ENCODE peak calls at places on chromosomes 1 and 21, in four cellular contexts. Q is AG04450; D is naive thymus-derived CD4-positive, alpha-beta T cell; S is DND-41. N is an unnamed sample.

GRCh38 chr1:67687649-67688048 is 2.6 kb downstream of the GADD45A start:
- DNase-seq in Q (peak), D (no peak), S (no peak), N (no peak)

GRCh38 chr1:68383092-68383491 is 66.7 kb downstream of the RPE65 start:
- DNase-seq in Q (no peak), D (no peak), S (no peak), N (no peak)

GRCh38 chr21:37704751-37705150 is 211.5 kb downstream of the KCNJ6 start:
- DNase-seq in Q (no peak), D (no peak), S (no peak), N (no peak)

GRCh38 chr1:50656931-50657330 is 233.7 kb upstream of the DMRTA2 start:
- DNase-seq in Q (no peak), D (no peak), S (peak), N (no peak)

GRCh38 chr1:227321035-227321434 is 2.7 kb upstream of the CDC42BPA start:
- DNase-seq in Q (no peak), D (no peak), S (no peak), N (no peak)

GRCh38 chr1:20731057-20731991 is 1.2 kb downstream of the SH2D5 start:
- DNase-seq in Q (no peak), D (no peak), S (no peak), N (no peak)

GRCh38 chr1:228697209-228698016 is 37.9 kb upstream of the RHOU start:
- DNase-seq in Q (no peak), D (no peak), S (peak), N (no peak)

GRCh38 chr1:92485374-92486250 is 1.1 kb downstream of the GFI1 start:
- DNase-seq in Q (no peak), D (peak), S (peak), N (peak)

GRCh38 chr1:94025383-94026340 is 95.3 kb downstream of the ABCA4 start:
- DNase-seq in Q (no peak), D (no peak), S (peak), N (peak)

GRCh38 chr1:95953668-95954067 is 719.7 kb downstream of the RWDD3 start:
- DNase-seq in Q (no peak), D (no peak), S (no peak), N (no peak)

GRCh38 chr1:205375816-205376545 is 19.3 kb upstream of the KLHDC8A start:
- DNase-seq in Q (no peak), D (no peak), S (no peak), N (no peak)

GRCh38 chr1:17068789-17069188 is 15.0 kb upstream of the SDHB start:
- DNase-seq in Q (no peak), D (no peak), S (no peak), N (no peak)

GRCh38 chr1:46615735-46616134 is 876 bp downstream of the MOB3C start:
- DNase-seq in Q (no peak), D (no peak), S (peak), N (peak)

GRCh38 chr1:221840511-221841243 is 98.8 kb upstream of the DUSP10 start:
- DNase-seq in Q (no peak), D (no peak), S (no peak), N (peak)

GRCh38 chr1:116382321-116382720 is 9.3 kb downstream of the ATP1A1 start:
- DNase-seq in Q (no peak), D (no peak), S (no peak), N (no peak)

GRCh38 chr1:160169553-160170399 is 18.4 kb downstream of the ATP1A4 start:
- DNase-seq in Q (no peak), D (no peak), S (peak), N (peak)

GRCh38 chr1:111110197-111110899 is 29.5 kb downstream of the DRAM2 start:
- DNase-seq in Q (no peak), D (no peak), S (no peak), N (no peak)

GRCh38 chr21:33230518-33231324 is 983 bp downstream of the IFNAR2 start:
- DNase-seq in Q (no peak), D (peak), S (peak), N (peak)

GRCh38 chr1:192610114-192610958 is 25.6 kb upstream of the RGS13 start:
- DNase-seq in Q (no peak), D (no peak), S (no peak), N (peak)

GRCh38 chr1:13699936-13700520 is at the start of gene PRDM2:
- DNase-seq in Q (no peak), D (peak), S (peak), N (peak)

GRCh38 chr1:225388372-225388771 is 39.5 kb downstream of the LBR start:
- DNase-seq in Q (no peak), D (no peak), S (no peak), N (no peak)

GRCh38 chr1:96721382-96722160 is at the start of gene PTBP2:
- DNase-seq in Q (peak), D (peak), S (peak), N (peak)

GRCh38 chr1:42737257-42737656 is 2.8 kb downstream of the CLDN19 start:
- DNase-seq in Q (no peak), D (no peak), S (no peak), N (peak)

GRCh38 chr1:236287757-236288619 is 6.2 kb upstream of the ERO1B start:
- DNase-seq in Q (no peak), D (no peak), S (peak), N (no peak)

GRCh38 chr1:173420330-173420806 is 56.8 kb upstream of the PRDX6 start:
- DNase-seq in Q (peak), D (peak), S (peak), N (peak)
- H3K4me3 ChIP-seq in Q (peak), D (no peak), S (no peak), N (no peak)

GRCh38 chr1:85580046-85580411 is 532 bp upstream of the CCN1 start:
- DNase-seq in Q (peak), D (no peak), S (no peak), N (no peak)
- H3K4me3 ChIP-seq in Q (peak), D (no peak), S (no peak), N (peak)

GRCh38 chr21:30223596-30223995 is 7.7 kb upstream of the CLDN8 start:
- DNase-seq in Q (no peak), D (no peak), S (no peak), N (no peak)

GRCh38 chr21:30227633-30228404 is 11.9 kb upstream of the CLDN8 start:
- DNase-seq in Q (peak), D (no peak), S (no peak), N (no peak)

GRCh38 chr21:30232011-30232410 is 16.1 kb upstream of the CLDN8 start:
- DNase-seq in Q (no peak), D (no peak), S (no peak), N (no peak)

GRCh38 chr21:30227128-30227527 is 11.2 kb upstream of the CLDN8 start:
- DNase-seq in Q (no peak), D (no peak), S (no peak), N (no peak)
- H3K4me3 ChIP-seq in Q (no peak), D (no peak), S (no peak), N (no peak)

DNA sequence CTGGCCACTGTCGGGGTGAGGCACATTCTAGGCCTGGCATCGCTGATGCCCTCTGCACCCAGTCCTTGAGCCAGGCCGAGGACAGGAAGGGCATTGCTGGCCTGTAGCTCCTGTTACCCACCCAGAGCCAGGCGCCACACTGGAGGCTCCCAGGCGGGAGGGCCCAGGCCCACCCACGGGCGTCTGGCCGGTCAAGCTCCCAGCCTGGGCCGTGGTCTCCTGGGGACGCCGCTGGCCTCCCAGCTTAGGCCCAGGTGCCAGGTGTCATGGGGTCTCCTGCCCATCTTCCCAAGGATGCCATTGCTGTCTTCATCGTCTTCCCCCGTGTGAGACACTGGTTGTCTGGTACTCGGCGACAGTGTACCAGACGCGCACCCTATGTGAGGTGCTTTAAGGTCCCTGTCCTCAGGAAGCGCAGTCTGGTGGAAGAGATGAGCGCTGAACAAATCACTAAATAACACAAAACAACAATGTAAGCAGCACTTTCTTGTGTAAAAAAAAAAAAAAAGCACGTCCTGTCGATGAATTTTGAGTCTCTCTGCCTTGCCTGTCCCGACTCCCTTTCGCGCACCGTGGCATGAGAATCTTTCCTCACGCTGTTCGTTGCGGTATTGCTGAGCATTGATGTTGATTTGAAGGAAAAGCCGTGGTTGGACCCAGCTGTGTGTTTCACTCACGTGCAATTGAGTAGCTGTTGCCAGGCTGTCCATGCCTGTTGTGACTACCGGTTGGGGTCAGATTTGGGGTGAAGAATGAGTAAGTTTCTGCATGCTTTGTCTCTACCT is 27.0 kb upstream of the TRAPPC10 start:
- DNase-seq in Q (no peak), D (no peak), S (peak), N (peak)
- H3K4me3 ChIP-seq in Q (no peak), D (no peak), S (no peak), N (no peak)

GRCh38 chr1:171751208-171751607 is 9.3 kb upstream of the VAMP4 start:
- DNase-seq in Q (no peak), D (no peak), S (no peak), N (peak)

GRCh38 chr1:171754381-171754705 is 12.5 kb upstream of the VAMP4 start:
- DNase-seq in Q (peak), D (no peak), S (no peak), N (no peak)

GRCh38 chr1:171754971-171755370 is 13.1 kb upstream of the VAMP4 start:
- DNase-seq in Q (no peak), D (no peak), S (no peak), N (no peak)

GRCh38 chr1:171753685-171754380 is 12.0 kb upstream of the VAMP4 start:
- DNase-seq in Q (no peak), D (no peak), S (no peak), N (no peak)

DNA sequence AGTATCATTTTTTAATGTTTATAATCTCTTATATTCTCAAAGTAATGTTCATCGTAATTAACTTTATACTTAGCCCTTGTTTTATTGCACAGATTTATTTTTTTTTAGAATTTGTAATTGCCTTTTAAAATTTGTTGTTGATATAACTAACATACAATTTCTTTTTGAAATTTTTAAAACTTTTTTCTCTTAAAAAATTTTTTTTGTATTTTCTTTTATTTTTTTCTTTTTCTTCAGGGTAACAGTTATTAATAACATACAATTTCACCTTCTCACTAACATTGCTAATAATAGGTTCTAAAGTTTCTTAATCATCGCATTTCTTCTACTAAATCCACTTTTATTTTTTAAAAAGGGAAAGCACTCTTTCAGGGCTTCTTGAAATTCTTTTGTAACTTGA is 11.3 kb upstream of the VAMP4 start:
- DNase-seq in Q (no peak), D (no peak), S (no peak), N (no peak)
- H3K4me3 ChIP-seq in Q (no peak), D (no peak), S (no peak), N (no peak)

N was measured in GM12865.